ENCODE peak calls at places on chromosomes 4 and X, in ten cellular contexts. P, X, T, M, W, V, G, Z, S and Q are unnamed samples.

GRCh38 chrX:18607966-18608365 is 63.9 kb downstream of the RS1 start:
- DNase-seq in P (no peak), X (no peak), T (no peak), M (no peak), W (no peak), V (no peak), G (no peak), Z (no peak), S (no peak), Q (no peak)

GRCh38 chr4:6124386-6125102 is 75.8 kb downstream of the JAKMIP1 start:
- DNase-seq in P (no peak), X (no peak), T (no peak), M (peak), W (no peak), V (no peak), G (no peak), Z (no peak), S (no peak), Q (no peak)

GRCh38 chrX:40727599-40728252 is 7.6 kb downstream of the MED14 start:
- DNase-seq in P (no peak), X (no peak), T (no peak), M (no peak), W (no peak), V (no peak), G (no peak), Z (no peak), S (no peak), Q (no peak)

GRCh38 chr4:186366326-186366725 is 100.3 kb downstream of the F11 start:
- DNase-seq in P (no peak), X (no peak), T (no peak), M (no peak), W (no peak), V (no peak), G (no peak), Z (no peak), S (no peak), Q (no peak)

GRCh38 chrX:46459603-46460002 is 85.6 kb downstream of the ZNF674 start:
- DNase-seq in P (no peak), X (no peak), T (no peak), M (no peak), W (no peak), V (no peak), G (no peak), Z (no peak), S (no peak), Q (no peak)

GRCh38 chr4:8835521-8836365 is 35.9 kb downstream of the HMX1 start:
- DNase-seq in P (no peak), X (no peak), T (peak), M (no peak), W (no peak), V (no peak), G (no peak), Z (peak), S (no peak), Q (no peak)

GRCh38 chr4:69092190-69092589 is 4.1 kb upstream of the UGT2B7 start:
- DNase-seq in P (no peak), X (no peak), T (no peak), M (no peak), W (no peak), V (no peak), G (no peak), Z (no peak), S (no peak), Q (no peak)

GRCh38 chr4:126957555-126958440 is 675.0 kb upstream of the INTU start:
- DNase-seq in P (no peak), X (no peak), T (no peak), M (no peak), W (no peak), V (no peak), G (no peak), Z (no peak), S (no peak), Q (no peak)

GRCh38 chr4:56681158-56681848 is at the start of gene HOPX:
- DNase-seq in P (peak), X (no peak), T (peak), M (no peak), W (peak), V (peak), G (no peak), Z (no peak), S (no peak), Q (no peak)

GRCh38 chr4:123546123-123546654 is 149.6 kb downstream of the SPRY1 start:
- DNase-seq in P (no peak), X (no peak), T (no peak), M (no peak), W (no peak), V (no peak), G (no peak), Z (no peak), S (peak), Q (no peak)

GRCh38 chrX:82412851-82413250 is 1095.2 kb upstream of the POU3F4 start:
- DNase-seq in P (no peak), X (peak), T (no peak), M (no peak), W (no peak), V (no peak), G (no peak), Z (no peak), S (no peak), Q (no peak)

GRCh38 chr4:1446502-1447153 is 40.4 kb upstream of the NKX1-1 start:
- DNase-seq in P (no peak), X (no peak), T (no peak), M (no peak), W (no peak), V (no peak), G (no peak), Z (peak), S (no peak), Q (no peak)

GRCh38 chrX:153685179-153685536 is 2.6 kb upstream of the SLC6A8 start:
- DNase-seq in P (no peak), X (no peak), T (no peak), M (no peak), W (no peak), V (no peak), G (no peak), Z (peak), S (no peak), Q (no peak)

GRCh38 chr4:153649572-153649991 is 34.5 kb upstream of the TLR2 start:
- DNase-seq in P (no peak), X (no peak), T (no peak), M (no peak), W (no peak), V (no peak), G (no peak), Z (no peak), S (no peak), Q (no peak)

GRCh38 chr4:40908297-40908696 is 158.5 kb downstream of the NSUN7 start:
- DNase-seq in P (no peak), X (no peak), T (peak), M (no peak), W (no peak), V (no peak), G (no peak), Z (no peak), S (no peak), Q (no peak)

GRCh38 chr4:1445716-1446445 is 39.6 kb upstream of the NKX1-1 start:
- DNase-seq in P (no peak), X (no peak), T (no peak), M (no peak), W (no peak), V (no peak), G (no peak), Z (no peak), S (no peak), Q (no peak)

GRCh38 chrX:1462596-1463251 is 10.0 kb upstream of the ASMTL start:
- DNase-seq in P (peak), X (no peak), T (peak), M (peak), W (peak), V (peak), G (peak), Z (peak), S (peak), Q (no peak)

GRCh38 chrX:65987856-65988255 is 52.0 kb downstream of the VSIG4 start:
- DNase-seq in P (no peak), X (no peak), T (no peak), M (no peak), W (no peak), V (no peak), G (no peak), Z (no peak), S (no peak), Q (no peak)

GRCh38 chr4:80367737-80368136 is 32.2 kb downstream of the CFAP299 start:
- DNase-seq in P (no peak), X (no peak), T (no peak), M (no peak), W (no peak), V (no peak), G (no peak), Z (no peak), S (no peak), Q (no peak)

GRCh38 chr4:89056953-89057398 is at the start of gene FAM13A:
- DNase-seq in P (no peak), X (peak), T (peak), M (no peak), W (no peak), V (no peak), G (no peak), Z (peak), S (peak), Q (no peak)

GRCh38 chrX:1507511-1508463 is 29.2 kb downstream of the P2RY8 start:
- DNase-seq in P (peak), X (no peak), T (peak), M (no peak), W (peak), V (peak), G (no peak), Z (no peak), S (no peak), Q (peak)

GRCh38 chr4:140932646-140933045 is 176.5 kb upstream of the TBC1D9 start:
- DNase-seq in P (no peak), X (no peak), T (no peak), M (no peak), W (no peak), V (no peak), G (no peak), Z (no peak), S (no peak), Q (no peak)

GRCh38 chrX:47621851-47622250 is 2.2 kb upstream of the SYN1 start:
- DNase-seq in P (no peak), X (no peak), T (no peak), M (no peak), W (no peak), V (no peak), G (no peak), Z (peak), S (no peak), Q (no peak)

GRCh38 chrX:35699642-35700041 is 98.5 kb upstream of the MAGEB16 start:
- DNase-seq in P (no peak), X (no peak), T (no peak), M (no peak), W (no peak), V (no peak), G (no peak), Z (no peak), S (no peak), Q (no peak)

GRCh38 chr4:1246111-1246881 is 2.6 kb downstream of the CTBP1 start:
- DNase-seq in P (peak), X (no peak), T (peak), M (peak), W (no peak), V (no peak), G (no peak), Z (peak), S (no peak), Q (no peak)

GRCh38 chrX:11792461-11793421 is 34.7 kb downstream of the MSL3 start:
- DNase-seq in P (peak), X (no peak), T (peak), M (peak), W (peak), V (peak), G (peak), Z (no peak), S (no peak), Q (peak)

GRCh38 chrX:46165411-46165810 is 379.8 kb downstream of the ZNF674 start:
- DNase-seq in P (no peak), X (no peak), T (no peak), M (no peak), W (no peak), V (no peak), G (no peak), Z (no peak), S (no peak), Q (no peak)

GRCh38 chr4:184282251-184282713 is 64.6 kb upstream of the ENPP6 start:
- DNase-seq in P (peak), X (no peak), T (peak), M (peak), W (no peak), V (no peak), G (no peak), Z (no peak), S (no peak), Q (peak)

GRCh38 chr4:179666226-179666625 is 2224.0 kb upstream of the AGA start:
- DNase-seq in P (no peak), X (no peak), T (no peak), M (no peak), W (no peak), V (no peak), G (no peak), Z (no peak), S (no peak), Q (no peak)

GRCh38 chrX:15985937-15986336 is 131.3 kb upstream of the AP1S2 start:
- DNase-seq in P (peak), X (no peak), T (no peak), M (no peak), W (no peak), V (no peak), G (no peak), Z (no peak), S (no peak), Q (no peak)

GRCh38 chrX:12702509-12703091 is 88.6 kb upstream of the PRPS2 start:
- DNase-seq in P (peak), X (no peak), T (no peak), M (no peak), W (no peak), V (no peak), G (no peak), Z (no peak), S (no peak), Q (no peak)

GRCh38 chrX:32877592-32877991 is 333.8 kb downstream of the DMD start:
- DNase-seq in P (no peak), X (no peak), T (no peak), M (no peak), W (no peak), V (no peak), G (no peak), Z (no peak), S (peak), Q (no peak)

GRCh38 chrX:153333821-153334653 is at the start of gene ZNF275:
- DNase-seq in P (peak), X (peak), T (peak), M (peak), W (peak), V (peak), G (peak), Z (peak), S (peak), Q (peak)

GRCh38 chr4:77015390-77015789 is 60.4 kb downstream of the CCNI start:
- DNase-seq in P (no peak), X (no peak), T (no peak), M (no peak), W (no peak), V (no peak), G (no peak), Z (no peak), S (peak), Q (no peak)

GRCh38 chrX:137988470-137988869 is 422.5 kb downstream of the ZIC3 start:
- DNase-seq in P (no peak), X (no peak), T (no peak), M (no peak), W (no peak), V (no peak), G (no peak), Z (no peak), S (no peak), Q (no peak)

GRCh38 chr4:141416677-141417363 is 196.1 kb downstream of the ZNF330 start:
- DNase-seq in P (no peak), X (no peak), T (no peak), M (no peak), W (no peak), V (no peak), G (no peak), Z (no peak), S (no peak), Q (no peak)

GRCh38 chr4:42710329-42710728 is 53.4 kb upstream of the ATP8A1 start:
- DNase-seq in P (no peak), X (peak), T (no peak), M (no peak), W (no peak), V (no peak), G (no peak), Z (no peak), S (no peak), Q (no peak)